ENCODE peak calls at places on chromosomes 6 and 20, in eight cellular contexts. P, L, C, R, Y, O, K and D are unnamed samples.

GRCh38 chr6:2831392-2831791 is 10.3 kb downstream of the SERPINB1 start:
- DNase-seq in P (no peak), L (no peak), C (no peak), R (no peak), Y (no peak), O (no peak), K (no peak), D (no peak)

GRCh38 chr6:134134654-134135053 is 82.2 kb upstream of the SLC2A12 start:
- DNase-seq in P (no peak), L (no peak), C (no peak), R (no peak), Y (no peak), O (no peak), K (no peak), D (no peak)

GRCh38 chr6:125169058-125169457 is 15.5 kb downstream of the TPD52L1 start:
- DNase-seq in P (peak; percentile 35), L (no peak), C (no peak), R (no peak), Y (no peak), O (peak; percentile 16), K (no peak), D (no peak)

GRCh38 chr6:38509713-38510112 is 130.0 kb downstream of the BTBD9 start:
- DNase-seq in P (peak; percentile 46), L (no peak), C (peak; percentile 6), R (no peak), Y (no peak), O (peak; percentile 75), K (no peak), D (no peak)

GRCh38 chr6:160256445-160256844 is 2.2 kb downstream of the SLC22A2 start:
- DNase-seq in P (no peak), L (no peak), C (no peak), R (no peak), Y (no peak), O (no peak), K (no peak), D (no peak)

GRCh38 chr6:139380168-139380567 is 5.7 kb upstream of the CITED2 start:
- DNase-seq in P (no peak), L (no peak), C (no peak), R (no peak), Y (no peak), O (no peak), K (no peak), D (no peak)

GRCh38 chr6:146981981-146982380 is 222.2 kb upstream of the STXBP5 start:
- DNase-seq in P (no peak), L (no peak), C (no peak), R (no peak), Y (no peak), O (no peak), K (no peak), D (no peak)

GRCh38 chr6:24930386-24930785 is 5.4 kb downstream of the RIPOR2 start:
- DNase-seq in P (peak; percentile 49), L (no peak), C (no peak), R (no peak), Y (no peak), O (peak; percentile 56), K (no peak), D (no peak)

GRCh38 chr20:47133809-47134456 is 222.6 kb downstream of the ZMYND8 start:
- DNase-seq in P (peak; percentile 91), L (no peak), C (peak; percentile 67), R (no peak), Y (no peak), O (peak; percentile 64), K (no peak), D (no peak)

GRCh38 chr20:20286061-20286460 is 81.8 kb upstream of the INSM1 start:
- DNase-seq in P (no peak), L (no peak), C (no peak), R (no peak), Y (no peak), O (no peak), K (peak; percentile 13), D (no peak)

GRCh38 chr6:68651018-68651985 is 16.2 kb downstream of the ADGRB3 start:
- DNase-seq in P (peak; percentile 73), L (no peak), C (no peak), R (no peak), Y (no peak), O (no peak), K (no peak), D (no peak)

DNA sequence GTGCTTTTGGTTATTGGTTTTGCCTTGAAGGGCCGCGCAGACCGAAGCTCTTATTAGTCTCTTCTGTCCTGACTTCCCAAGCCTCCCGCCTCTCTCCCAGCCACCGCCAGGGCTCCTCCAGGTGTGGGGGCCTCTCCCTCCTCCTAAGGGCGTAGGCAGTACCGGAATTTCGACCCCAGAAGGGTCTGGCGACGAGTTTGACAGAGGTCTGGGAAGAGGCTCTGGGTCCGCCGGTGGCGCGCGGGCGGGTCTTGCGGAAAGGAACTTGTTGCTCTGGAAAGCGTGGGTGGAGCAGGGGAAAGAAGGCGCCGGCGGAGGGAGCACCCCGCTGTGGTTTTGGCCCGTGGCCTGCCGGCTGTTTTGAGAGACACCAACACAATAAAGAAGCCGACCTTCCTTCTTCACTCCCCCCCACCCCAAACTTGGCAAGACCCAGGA is 1.8 kb downstream of the PCSK2 start:
- DNase-seq in P (no peak), L (peak; percentile 12), C (no peak), R (no peak), Y (no peak), O (no peak), K (no peak), D (no peak)
- TF ChIP-seq CTCF in P (no peak), L (no peak), C (no peak), R (no peak), Y (no peak), O (no peak), K (no peak), D (no peak)

GRCh38 chr6:7145269-7146078 is 37.7 kb downstream of the RREB1 start:
- DNase-seq in P (no peak), L (no peak), C (peak; percentile 58), R (no peak), Y (no peak), O (no peak), K (no peak), D (no peak)

GRCh38 chr6:7140631-7141366 is 33.0 kb downstream of the RREB1 start:
- DNase-seq in P (peak; percentile 81), L (peak; percentile 64), C (peak; percentile 89), R (peak; percentile 93), Y (peak; percentile 84), O (peak; percentile 59), K (peak; percentile 82), D (peak; percentile 31)

GRCh38 chr6:7142228-7142801 is 34.6 kb downstream of the RREB1 start:
- DNase-seq in P (no peak), L (no peak), C (no peak), R (no peak), Y (no peak), O (no peak), K (no peak), D (no peak)

GRCh38 chr6:7144810-7145209 is 37.0 kb downstream of the RREB1 start:
- DNase-seq in P (peak; percentile 25), L (no peak), C (no peak), R (no peak), Y (no peak), O (no peak), K (no peak), D (no peak)

DNA sequence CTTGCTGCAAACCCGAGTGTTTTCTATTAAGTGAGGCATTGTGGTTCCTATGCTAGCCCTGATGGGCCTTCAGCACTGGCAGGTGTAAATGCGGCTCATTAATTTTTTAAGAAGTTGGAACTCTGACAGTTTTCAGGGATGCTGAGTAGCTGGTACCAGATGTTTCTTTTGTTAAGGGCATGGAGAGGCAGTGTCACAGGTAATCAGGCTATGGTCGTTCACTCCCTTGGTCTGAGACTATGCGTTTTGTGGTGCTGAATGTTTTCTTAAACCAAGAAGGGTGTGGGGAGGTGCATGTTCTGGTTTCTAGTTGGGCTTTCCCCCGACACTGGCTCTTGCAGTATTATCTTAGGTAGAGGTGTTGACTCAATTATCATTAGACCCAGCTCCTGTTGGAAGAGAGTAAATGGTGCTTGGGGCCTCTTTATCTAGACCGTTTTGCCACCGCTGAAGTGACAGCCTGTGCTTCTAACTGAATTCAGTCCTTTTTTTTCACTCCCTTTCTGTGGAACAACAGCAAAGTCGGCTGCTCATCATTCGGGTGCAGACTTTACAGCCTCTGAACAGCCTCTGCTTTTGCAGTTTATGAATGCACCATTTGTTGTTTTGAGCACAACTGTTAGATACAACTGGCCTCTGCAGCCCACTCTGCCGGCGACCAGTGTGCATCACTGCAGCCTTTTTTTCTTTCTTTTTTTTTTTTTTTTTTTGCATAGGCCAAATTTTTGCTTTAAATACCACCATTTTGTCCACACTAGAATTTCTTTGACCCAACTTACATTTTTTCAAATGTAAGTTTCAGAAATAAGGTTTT is 35.6 kb downstream of the RREB1 start:
- DNase-seq in P (peak; percentile 52), L (no peak), C (no peak), R (peak; percentile 39), Y (no peak), O (no peak), K (peak; percentile 34), D (no peak)
- TF ChIP-seq CTCF in P (peak; percentile 28), L (peak; percentile 47), C (no peak), R (no peak), Y (no peak), O (no peak), K (no peak), D (no peak)

GRCh38 chr6:109523478-109523877 is 40.5 kb upstream of the ZBTB24 start:
- DNase-seq in P (peak; percentile 89), L (no peak), C (no peak), R (no peak), Y (no peak), O (peak; percentile 36), K (no peak), D (peak; percentile 22)

GRCh38 chr6:109524129-109524528 is 41.1 kb upstream of the ZBTB24 start:
- DNase-seq in P (no peak), L (no peak), C (no peak), R (no peak), Y (no peak), O (no peak), K (no peak), D (no peak)

GRCh38 chr6:109526905-109527628 is 44.0 kb upstream of the ZBTB24 start:
- DNase-seq in P (peak; percentile 85), L (peak; percentile 22), C (peak; percentile 33), R (peak; percentile 26), Y (peak; percentile 73), O (peak; percentile 55), K (peak; percentile 76), D (peak; percentile 20)

GRCh38 chr6:109531446-109531845 is 48.4 kb upstream of the ZBTB24 start:
- DNase-seq in P (no peak), L (no peak), C (no peak), R (no peak), Y (no peak), O (no peak), K (no peak), D (no peak)

DNA sequence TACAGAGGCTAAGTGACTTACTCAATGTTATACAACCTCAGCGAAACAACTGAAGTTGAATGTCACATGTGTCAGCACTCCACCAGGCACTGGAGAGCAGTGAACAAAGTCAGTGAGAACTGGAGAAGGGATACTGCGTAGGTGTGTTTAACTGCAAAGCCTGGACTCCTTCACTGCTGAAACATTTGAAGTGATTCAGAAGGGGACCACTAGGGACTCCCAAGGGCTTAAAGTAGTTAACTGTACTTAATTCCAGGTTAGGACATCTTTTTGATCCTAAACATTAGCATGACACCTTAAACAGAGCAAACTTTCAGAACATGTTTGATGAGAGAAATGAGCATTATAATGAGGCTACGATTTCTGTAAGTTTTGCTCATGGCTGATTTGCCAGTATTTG is 45.0 kb upstream of the ZBTB24 start:
- DNase-seq in P (peak; percentile 15), L (no peak), C (no peak), R (no peak), Y (no peak), O (no peak), K (peak; percentile 9), D (no peak)
- TF ChIP-seq CTCF in P (peak; percentile 33), L (peak; percentile 52), C (peak; percentile 53), R (no peak), Y (no peak), O (peak; percentile 21), K (peak; percentile 16), D (no peak)

GRCh38 chr20:50224553-50225255 is 34.1 kb downstream of the CEBPB start:
- DNase-seq in P (peak; percentile 95), L (no peak), C (no peak), R (no peak), Y (peak; percentile 81), O (peak; percentile 94), K (no peak), D (peak; percentile 96)
- TF ChIP-seq CTCF in P (peak; percentile 38), L (no peak), C (peak; percentile 52), R (no peak), Y (peak; percentile 43), O (peak; percentile 63), K (no peak), D (peak; percentile 35)